ENCODE peak calls at places on chromosomes 6 and 20, in five cellular contexts. E is activated T-cell treated with anti-CD3 and anti-CD28 coated beads for 1 hour; A is foreskin fibroblast; V is IMR-90; S is activated CD4-positive, alpha-beta T cell treated with anti-CD3 and anti-CD28 coated beads, Interleukin-2, amount 50 U/mL, for 4 hours. L is an unnamed sample.
A peak's percentile ranks its signal among the peaks of the same experiment; 100 is the strongest.

GRCh38 chr20:728022-728944 is 40.0 kb downstream of the SLC52A3 start:
- DNase-seq in E (peak; percentile 33), A (peak; percentile 71), V (peak; percentile 18), S (peak; percentile 43), L (peak; percentile 11)

GRCh38 chr6:163925839-163926238 is 511.3 kb downstream of the QKI start:
- DNase-seq in E (no peak), S (no peak), A (no peak), V (no peak), L (no peak)

GRCh38 chr6:146194434-146194833 is 165.6 kb downstream of the GRM1 start:
- DNase-seq in E (no peak), S (no peak), V (no peak), A (no peak), L (no peak)

GRCh38 chr6:140043357-140043756 is 668.9 kb upstream of the CITED2 start:
- DNase-seq in A (peak; percentile 92), V (peak; percentile 96), E (no peak), S (no peak), L (peak; percentile 85)

GRCh38 chr6:163128324-163128723 is 286.2 kb upstream of the QKI start:
- DNase-seq in V (no peak), S (no peak), A (no peak), E (no peak), L (no peak)

GRCh38 chr6:44041461-44042260 is 85.6 kb downstream of the MRPL14 start:
- DNase-seq in A (peak; percentile 98), V (peak; percentile 99), E (no peak), S (no peak), L (peak; percentile 96)

GRCh38 chr20:11521831-11522230 is 395.9 kb upstream of the BTBD3 start:
- DNase-seq in S (no peak), E (no peak), A (no peak), V (no peak), L (no peak)

GRCh38 chr6:170553686-170554085 is 483 bp upstream of the TBP start:
- DNase-seq in A (peak; percentile 47), E (peak; percentile 11), S (no peak), V (peak; percentile 37), L (peak; percentile 39)

GRCh38 chr6:3566812-3567211 is 110.0 kb upstream of the SLC22A23 start:
- DNase-seq in A (peak; percentile 73), E (no peak), V (peak; percentile 90), S (no peak), L (peak; percentile 66)

GRCh38 chr20:22560817-22561216 is 23.6 kb downstream of the FOXA2 start:
- DNase-seq in A (no peak), S (no peak), E (no peak), V (no peak), L (no peak)